ENCODE peak calls at places on chromosomes 3 and 15, in six cellular contexts. One of them, this sample, is unnamed.
A peak's percentile ranks its signal among the peaks of the same experiment; 100 is the strongest.

GRCh38 chr3:171811059-171811912 is 1.0 kb upstream of the PLD1 start:
- DNase-seq in pulmonary artery endothelial cell: no peak
- DNase-seq in ovary: no peak
- DNase-seq in naive B cell: no peak
- DNase-seq in progenitor cell of endocrine pancreas: no peak
- DNase-seq in endothelial cell: no peak
- DNase-seq in this sample: no peak

GRCh38 chr15:39145854-39146253 is 435.0 kb upstream of the THBS1 start:
- DNase-seq in pulmonary artery endothelial cell: no peak
- DNase-seq in ovary: no peak
- DNase-seq in naive B cell: no peak
- DNase-seq in progenitor cell of endocrine pancreas: no peak
- DNase-seq in endothelial cell: no peak
- DNase-seq in this sample: no peak

GRCh38 chr3:48502728-48503168 is 1.2 kb downstream of the SHISA5 start:
- DNase-seq in pulmonary artery endothelial cell: no peak
- DNase-seq in ovary: peak; percentile 64
- DNase-seq in naive B cell: no peak
- DNase-seq in progenitor cell of endocrine pancreas: no peak
- DNase-seq in endothelial cell: no peak
- DNase-seq in this sample: no peak

GRCh38 chr15:72970965-72971746 is 81.1 kb upstream of the NEO1 start:
- DNase-seq in pulmonary artery endothelial cell: no peak
- DNase-seq in ovary: no peak
- DNase-seq in naive B cell: no peak
- DNase-seq in progenitor cell of endocrine pancreas: no peak
- DNase-seq in endothelial cell: no peak
- DNase-seq in this sample: no peak

GRCh38 chr15:69056365-69056764 is 41.9 kb downstream of the NOX5 start:
- DNase-seq in pulmonary artery endothelial cell: no peak
- DNase-seq in ovary: no peak
- DNase-seq in naive B cell: no peak
- DNase-seq in progenitor cell of endocrine pancreas: no peak
- DNase-seq in endothelial cell: no peak
- DNase-seq in this sample: no peak

GRCh38 chr15:68252925-68253534 is 23.5 kb upstream of the CLN6 start:
- DNase-seq in pulmonary artery endothelial cell: no peak
- DNase-seq in ovary: no peak
- DNase-seq in naive B cell: peak; percentile 33
- DNase-seq in progenitor cell of endocrine pancreas: no peak
- DNase-seq in endothelial cell: peak; percentile 38
- DNase-seq in this sample: peak; percentile 48

GRCh38 chr15:90402230-90402629 is 14.2 kb downstream of the IQGAP1 start:
- DNase-seq in pulmonary artery endothelial cell: peak; percentile 67
- DNase-seq in ovary: no peak
- DNase-seq in naive B cell: no peak
- DNase-seq in progenitor cell of endocrine pancreas: no peak
- DNase-seq in endothelial cell: no peak
- DNase-seq in this sample: no peak

GRCh38 chr15:95259513-95259912 is 1028.2 kb downstream of the MCTP2 start:
- DNase-seq in pulmonary artery endothelial cell: peak; percentile 82
- DNase-seq in ovary: peak; percentile 75
- DNase-seq in naive B cell: no peak
- DNase-seq in progenitor cell of endocrine pancreas: peak; percentile 36
- DNase-seq in endothelial cell: peak; percentile 67
- DNase-seq in this sample: peak; percentile 74

GRCh38 chr3:184716652-184717607 is 5.1 kb upstream of the MAGEF1 start:
- DNase-seq in pulmonary artery endothelial cell: no peak
- DNase-seq in ovary: peak; percentile 70
- DNase-seq in naive B cell: no peak
- DNase-seq in progenitor cell of endocrine pancreas: no peak
- DNase-seq in endothelial cell: no peak
- DNase-seq in this sample: no peak

GRCh38 chr3:190631295-190631694 is 117.4 kb downstream of the IL1RAP start:
- DNase-seq in pulmonary artery endothelial cell: no peak
- DNase-seq in ovary: no peak
- DNase-seq in naive B cell: no peak
- DNase-seq in progenitor cell of endocrine pancreas: no peak
- DNase-seq in endothelial cell: no peak
- DNase-seq in this sample: no peak

GRCh38 chr15:87781959-87782625 is 474.4 kb downstream of the NTRK3 start:
- DNase-seq in pulmonary artery endothelial cell: no peak
- DNase-seq in ovary: no peak
- DNase-seq in naive B cell: no peak
- DNase-seq in progenitor cell of endocrine pancreas: no peak
- DNase-seq in endothelial cell: no peak
- DNase-seq in this sample: no peak

GRCh38 chr15:95326689-95327525 is 1003.6 kb upstream of the NR2F2 start:
- DNase-seq in pulmonary artery endothelial cell: no peak
- DNase-seq in ovary: peak; percentile 82
- DNase-seq in naive B cell: no peak
- DNase-seq in progenitor cell of endocrine pancreas: peak; percentile 26
- DNase-seq in endothelial cell: peak; percentile 15
- DNase-seq in this sample: no peak

GRCh38 chr3:180277036-180277435 is 240.3 kb upstream of the PEX5L start:
- DNase-seq in pulmonary artery endothelial cell: no peak
- DNase-seq in ovary: no peak
- DNase-seq in naive B cell: no peak
- DNase-seq in progenitor cell of endocrine pancreas: no peak
- DNase-seq in endothelial cell: no peak
- DNase-seq in this sample: no peak

GRCh38 chr15:68271854-68272471 is 5.6 kb upstream of the FEM1B start:
- DNase-seq in pulmonary artery endothelial cell: no peak
- DNase-seq in ovary: peak; percentile 45
- DNase-seq in naive B cell: no peak
- DNase-seq in progenitor cell of endocrine pancreas: no peak
- DNase-seq in endothelial cell: no peak
- DNase-seq in this sample: no peak

GRCh38 chr15:75966073-75966472 is 46.2 kb downstream of the NRG4 start:
- DNase-seq in pulmonary artery endothelial cell: no peak
- DNase-seq in ovary: no peak
- DNase-seq in naive B cell: no peak
- DNase-seq in progenitor cell of endocrine pancreas: no peak
- DNase-seq in endothelial cell: no peak
- DNase-seq in this sample: no peak

GRCh38 chr3:143242101-143242500 is 122.5 kb downstream of the CHST2 start:
- DNase-seq in pulmonary artery endothelial cell: no peak
- DNase-seq in ovary: no peak
- DNase-seq in naive B cell: no peak
- DNase-seq in progenitor cell of endocrine pancreas: no peak
- DNase-seq in endothelial cell: no peak
- DNase-seq in this sample: no peak

GRCh38 chr3:124793054-124793740 is 62.9 kb downstream of the UMPS start:
- DNase-seq in pulmonary artery endothelial cell: no peak
- DNase-seq in ovary: no peak
- DNase-seq in naive B cell: no peak
- DNase-seq in progenitor cell of endocrine pancreas: no peak
- DNase-seq in endothelial cell: no peak
- DNase-seq in this sample: no peak

GRCh38 chr15:31158858-31159569 is 57.5 kb upstream of the TRPM1 start:
- DNase-seq in pulmonary artery endothelial cell: no peak
- DNase-seq in ovary: no peak
- DNase-seq in naive B cell: no peak
- DNase-seq in progenitor cell of endocrine pancreas: no peak
- DNase-seq in endothelial cell: no peak
- DNase-seq in this sample: no peak

GRCh38 chr3:16318216-16318615 is 53.2 kb downstream of the OXNAD1 start:
- DNase-seq in pulmonary artery endothelial cell: no peak
- DNase-seq in ovary: no peak
- DNase-seq in naive B cell: no peak
- DNase-seq in progenitor cell of endocrine pancreas: no peak
- DNase-seq in endothelial cell: no peak
- DNase-seq in this sample: no peak

GRCh38 chr15:74010929-74011540 is 16.5 kb downstream of the PML start:
- DNase-seq in pulmonary artery endothelial cell: no peak
- DNase-seq in ovary: no peak
- DNase-seq in naive B cell: no peak
- DNase-seq in progenitor cell of endocrine pancreas: no peak
- DNase-seq in endothelial cell: no peak
- DNase-seq in this sample: no peak

GRCh38 chr15:74196175-74196574 is 6.4 kb downstream of the STRA6 start:
- DNase-seq in pulmonary artery endothelial cell: no peak
- DNase-seq in ovary: peak; percentile 39
- DNase-seq in naive B cell: no peak
- DNase-seq in progenitor cell of endocrine pancreas: no peak
- DNase-seq in endothelial cell: no peak
- DNase-seq in this sample: no peak

GRCh38 chr3:155270485-155271342 is 22.8 kb downstream of the STRIT1 start:
- DNase-seq in pulmonary artery endothelial cell: no peak
- DNase-seq in ovary: no peak
- DNase-seq in naive B cell: no peak
- DNase-seq in progenitor cell of endocrine pancreas: no peak
- DNase-seq in endothelial cell: no peak
- DNase-seq in this sample: peak; percentile 30

GRCh38 chr3:77254967-77255831 is 215.3 kb downstream of the ROBO2 start:
- DNase-seq in pulmonary artery endothelial cell: peak; percentile 11
- DNase-seq in ovary: no peak
- DNase-seq in naive B cell: no peak
- DNase-seq in progenitor cell of endocrine pancreas: peak; percentile 33
- DNase-seq in endothelial cell: peak; percentile 60
- DNase-seq in this sample: peak; percentile 66

GRCh38 chr3:22587446-22587845 is 615.7 kb upstream of the UBE2E2 start:
- DNase-seq in pulmonary artery endothelial cell: no peak
- DNase-seq in ovary: no peak
- DNase-seq in naive B cell: no peak
- DNase-seq in progenitor cell of endocrine pancreas: no peak
- DNase-seq in endothelial cell: no peak
- DNase-seq in this sample: no peak

GRCh38 chr3:139325551-139325950 is 18.3 kb upstream of the MRPS22 start:
- DNase-seq in pulmonary artery endothelial cell: no peak
- DNase-seq in ovary: no peak
- DNase-seq in naive B cell: no peak
- DNase-seq in progenitor cell of endocrine pancreas: no peak
- DNase-seq in endothelial cell: no peak
- DNase-seq in this sample: no peak

This sample was measured in NT2/D1.